ENCODE peak calls at places on chromosomes 12 and 14, in six cellular contexts. V, F, X, K, O and Y are unnamed samples.

GRCh38 chr12:65656904-65657351 is 167.4 kb upstream of the HMGA2 start:
- DNase-seq in V (no peak), F (no peak), X (no peak), K (no peak), O (peak), Y (no peak)

GRCh38 chr12:100229876-100230275 is 29.3 kb downstream of the ACTR6 start:
- DNase-seq in V (no peak), F (no peak), X (no peak), K (no peak), O (no peak), Y (no peak)

GRCh38 chr14:100037351-100037750 is 27.9 kb upstream of the EVL start:
- DNase-seq in V (no peak), F (no peak), X (peak), K (no peak), O (peak), Y (no peak)

GRCh38 chr12:82461851-82462250 is 103.5 kb downstream of the METTL25 start:
- DNase-seq in V (no peak), F (no peak), X (no peak), K (no peak), O (peak), Y (no peak)

GRCh38 chr12:76420221-76420620 is 72.0 kb upstream of the BBS10 start:
- DNase-seq in V (no peak), F (no peak), X (no peak), K (no peak), O (no peak), Y (no peak)

GRCh38 chr14:99579903-99580570 is 24.0 kb downstream of the CCDC85C start:
- DNase-seq in V (no peak), F (no peak), X (no peak), K (peak), O (no peak), Y (peak)

GRCh38 chr12:73952304-73952703 is 585.3 kb upstream of the ATXN7L3B start:
- DNase-seq in V (no peak), F (no peak), X (no peak), K (no peak), O (no peak), Y (no peak)

GRCh38 chr12:70722584-70723343 is 85.5 kb upstream of the PTPRB start:
- DNase-seq in V (no peak), F (no peak), X (peak), K (no peak), O (peak), Y (no peak)

GRCh38 chr14:62980693-62981092 is 64.6 kb downstream of the KCNH5 start:
- DNase-seq in V (no peak), F (no peak), X (no peak), K (no peak), O (no peak), Y (no peak)

GRCh38 chr14:80987235-80988032 is 32.0 kb downstream of the TSHR start:
- DNase-seq in V (peak), F (peak), X (peak), K (peak), O (peak), Y (peak)

GRCh38 chr12:122836027-122836921 is 1.0 kb downstream of the HIP1R start:
- DNase-seq in V (no peak), F (peak), X (no peak), K (peak), O (peak), Y (no peak)

GRCh38 chr12:67048371-67048770 is 220.8 kb upstream of the CAND1 start:
- DNase-seq in V (no peak), F (no peak), X (no peak), K (no peak), O (no peak), Y (no peak)

GRCh38 chr14:57182760-57183503 is 85.8 kb downstream of the EXOC5 start:
- DNase-seq in V (no peak), F (peak), X (no peak), K (peak), O (peak), Y (peak)

GRCh38 chr12:107759410-107759809 is 1.5 kb downstream of the PRDM4 start:
- DNase-seq in V (no peak), F (peak), X (peak), K (no peak), O (peak), Y (no peak)

GRCh38 chr12:76041406-76041805 is 9.8 kb upstream of the PHLDA1 start:
- DNase-seq in V (no peak), F (no peak), X (no peak), K (no peak), O (no peak), Y (no peak)

GRCh38 chr12:9064815-9065606 is 50.7 kb downstream of the A2M start:
- DNase-seq in V (peak), F (peak), X (peak), K (peak), O (no peak), Y (no peak)

GRCh38 chr12:57996520-57996919 is 55.2 kb downstream of the ATP23 start:
- DNase-seq in V (no peak), F (no peak), X (no peak), K (no peak), O (no peak), Y (no peak)

GRCh38 chr12:89470741-89471504 is 53.7 kb downstream of the GALNT4 start:
- DNase-seq in V (no peak), F (peak), X (no peak), K (peak), O (peak), Y (no peak)

GRCh38 chr14:94079891-94080605 is 954 bp downstream of the DDX24 start:
- DNase-seq in V (peak), F (peak), X (no peak), K (no peak), O (no peak), Y (peak)

GRCh38 chr12:113853491-113853890 is 112.6 kb downstream of the RBM19 start:
- DNase-seq in V (no peak), F (no peak), X (no peak), K (no peak), O (no peak), Y (no peak)

GRCh38 chr14:30015471-30015870 is 87.8 kb upstream of the PRKD1 start:
- DNase-seq in V (no peak), F (no peak), X (no peak), K (no peak), O (no peak), Y (no peak)

GRCh38 chr12:6696690-6697583 is 3.7 kb downstream of the PIANP start:
- DNase-seq in V (no peak), F (no peak), X (no peak), K (no peak), O (no peak), Y (no peak)

GRCh38 chr12:129964826-129965457 is 61.1 kb upstream of the TMEM132D start:
- DNase-seq in V (no peak), F (no peak), X (no peak), K (no peak), O (no peak), Y (no peak)

GRCh38 chr12:117098071-117098360 is 1.2 kb downstream of the TESC start:
- DNase-seq in V (no peak), F (no peak), X (no peak), K (no peak), O (no peak), Y (no peak)

GRCh38 chr14:22791302-22791701 is 23.9 kb downstream of the SLC7A7 start:
- DNase-seq in V (no peak), F (no peak), X (no peak), K (no peak), O (no peak), Y (no peak)

GRCh38 chr12:21637985-21638891 is 19.4 kb downstream of the LDHB start:
- DNase-seq in V (no peak), F (no peak), X (no peak), K (no peak), O (no peak), Y (no peak)

GRCh38 chr12:12810507-12811143 is 2.5 kb upstream of the DDX47 start:
- DNase-seq in V (no peak), F (no peak), X (no peak), K (no peak), O (no peak), Y (peak)

GRCh38 chr14:74459289-74459946 is 33.4 kb upstream of the SYNDIG1L start:
- DNase-seq in V (no peak), F (peak), X (no peak), K (peak), O (peak), Y (peak)

GRCh38 chr12:85920324-85920947 is 46.3 kb downstream of the NTS start:
- DNase-seq in V (no peak), F (peak), X (no peak), K (peak), O (peak), Y (no peak)

GRCh38 chr12:110108309-110109036 is 15.7 kb upstream of the IFT81 start:
- DNase-seq in V (no peak), F (no peak), X (no peak), K (no peak), O (no peak), Y (no peak)

GRCh38 chr12:49624919-49625577 is 1.7 kb downstream of the PRPF40B start:
- DNase-seq in V (no peak), F (no peak), X (no peak), K (no peak), O (no peak), Y (no peak)

GRCh38 chr14:52332269-52332668 is 18.2 kb downstream of the PTGER2 start:
- DNase-seq in V (no peak), F (no peak), X (no peak), K (no peak), O (no peak), Y (no peak)

GRCh38 chr12:123528858-123529257 is 4.7 kb downstream of the RILPL1 start:
- DNase-seq in V (no peak), F (no peak), X (no peak), K (no peak), O (no peak), Y (no peak)

GRCh38 chr14:31025335-31026075 is at the start of gene AP4S1:
- DNase-seq in V (peak), F (peak), X (peak), K (peak), O (peak), Y (peak)

GRCh38 chr12:115199831-115200230 is 515.9 kb upstream of the TBX3 start:
- DNase-seq in V (no peak), F (no peak), X (no peak), K (no peak), O (no peak), Y (no peak)

GRCh38 chr12:94649349-94650142 is 811 bp downstream of the TMCC3 start:
- DNase-seq in V (peak), F (no peak), X (peak), K (peak), O (no peak), Y (peak)
- TF ChIP-seq CTCF in V (peak), F (peak), X (no peak), K (peak), O (peak), Y (peak)

GRCh38 chr14:102654298-102654697 is 61.8 kb downstream of the RCOR1 start:
- DNase-seq in V (no peak), F (no peak), X (no peak), K (no peak), O (no peak), Y (no peak)
- H3K27ac ChIP-seq in V (no peak), F (no peak), X (no peak), K (no peak), O (no peak), Y (no peak)

GRCh38 chr12:125184213-125184952 is 119.1 kb downstream of the AACS start:
- DNase-seq in V (no peak), F (no peak), X (no peak), K (no peak), O (no peak), Y (peak)

GRCh38 chr12:125185740-125186470 is 120.7 kb downstream of the AACS start:
- DNase-seq in V (peak), F (peak), X (no peak), K (peak), O (peak), Y (peak)

GRCh38 chr12:125185311-125185739 is 120.1 kb downstream of the AACS start:
- DNase-seq in V (no peak), F (no peak), X (no peak), K (peak), O (peak), Y (peak)

GRCh38 chr12:125181107-125181506 is 115.9 kb downstream of the AACS start:
- DNase-seq in V (no peak), F (no peak), X (no peak), K (no peak), O (no peak), Y (no peak)

GRCh38 chr12:125183187-125184067 is 118.2 kb downstream of the AACS start:
- DNase-seq in V (peak), F (peak), X (peak), K (peak), O (peak), Y (peak)
- H3K4me3 ChIP-seq in V (no peak), F (no peak), X (no peak), K (no peak), O (no peak), Y (peak)

GRCh38 chr14:102317564-102318248 is 1.8 kb upstream of the ZNF839 start:
- DNase-seq in V (peak), F (peak), X (no peak), K (peak), O (peak), Y (peak)
- TF ChIP-seq CTCF in V (no peak), F (peak), X (no peak), K (no peak), O (peak), Y (peak)

GRCh38 chr12:93140801-93141200 is 211.7 kb upstream of the EEA1 start:
- DNase-seq in V (no peak), F (no peak), X (no peak), K (no peak), O (no peak), Y (no peak)

GRCh38 chr12:93145086-93145485 is 216.0 kb upstream of the EEA1 start:
- DNase-seq in V (no peak), F (no peak), X (no peak), K (no peak), O (no peak), Y (no peak)

GRCh38 chr12:93144109-93144508 is 215.0 kb upstream of the EEA1 start:
- DNase-seq in V (no peak), F (no peak), X (no peak), K (no peak), O (peak), Y (no peak)

GRCh38 chr12:93140309-93140708 is 211.2 kb upstream of the EEA1 start:
- DNase-seq in V (no peak), F (no peak), X (no peak), K (no peak), O (no peak), Y (no peak)

DNA sequence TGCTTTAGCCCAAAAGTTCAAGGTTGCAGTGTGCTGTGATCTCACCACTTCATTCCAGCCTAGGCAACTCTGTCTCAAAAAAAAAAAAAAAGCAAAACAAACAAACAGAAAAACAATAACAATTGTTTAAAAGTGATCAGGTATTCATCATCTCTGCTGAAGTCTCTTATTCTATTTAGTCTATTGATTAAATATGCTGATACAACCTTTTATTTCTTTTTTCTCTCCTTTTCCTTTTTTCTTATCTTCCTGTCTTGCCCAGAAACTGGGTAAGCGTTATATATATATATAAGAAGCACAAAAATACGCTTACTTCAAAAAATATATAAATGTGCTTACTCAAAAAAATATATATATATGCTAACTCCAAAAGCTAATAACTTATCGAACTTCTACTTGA is 213.8 kb upstream of the EEA1 start:
- DNase-seq in V (no peak), F (no peak), X (no peak), K (no peak), O (no peak), Y (no peak)
- H3K27ac ChIP-seq in V (no peak), F (no peak), X (no peak), K (no peak), O (no peak), Y (no peak)

GRCh38 chr14:103872492-103873113 is 25.2 kb upstream of the PPP1R13B start:
- DNase-seq in V (no peak), F (no peak), X (no peak), K (no peak), O (no peak), Y (no peak)
- H3K4me3 ChIP-seq in V (no peak), F (no peak), X (no peak), K (no peak), O (no peak), Y (no peak)

GRCh38 chr12:647039-647712 is 16.1 kb downstream of the NINJ2 start:
- DNase-seq in V (no peak), F (no peak), X (no peak), K (no peak), O (no peak), Y (no peak)

GRCh38 chr12:647713-648085 is 15.5 kb downstream of the NINJ2 start:
- DNase-seq in V (no peak), F (no peak), X (no peak), K (no peak), O (no peak), Y (no peak)

GRCh38 chr12:646303-647038 is 16.8 kb downstream of the NINJ2 start:
- DNase-seq in V (peak), F (peak), X (peak), K (no peak), O (no peak), Y (no peak)

GRCh38 chr12:645563-646071 is 17.6 kb downstream of the NINJ2 start:
- DNase-seq in V (no peak), F (peak), X (peak), K (peak), O (no peak), Y (no peak)

DNA sequence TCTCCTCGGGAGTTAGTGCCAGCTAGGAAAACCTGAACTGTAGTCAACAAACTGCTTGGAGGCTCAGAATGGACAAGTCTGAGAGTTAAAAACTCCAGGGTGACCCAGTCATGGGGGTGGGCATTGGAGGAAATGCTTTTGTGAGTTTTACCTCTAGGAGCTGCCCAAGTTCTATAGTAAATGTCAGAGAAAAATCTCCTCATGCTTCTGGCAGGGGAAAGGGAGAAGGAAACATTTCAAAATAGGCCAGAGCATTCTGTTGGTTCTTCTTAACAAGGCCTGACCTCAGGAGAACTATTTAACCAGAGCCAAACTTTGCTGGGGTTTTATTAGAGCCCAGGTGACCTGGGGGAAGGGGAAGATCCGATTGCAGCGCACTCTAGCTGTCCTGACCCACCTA is 12.3 kb downstream of the NINJ2 start:
- DNase-seq in V (no peak), F (no peak), X (no peak), K (no peak), O (no peak), Y (no peak)
- TF ChIP-seq CTCF in V (no peak), F (peak), X (no peak), K (peak), O (peak), Y (no peak)

GRCh38 chr12:56326533-56326932 is 7.3 kb downstream of the PAN2 start:
- DNase-seq in V (no peak), F (no peak), X (no peak), K (no peak), O (no peak), Y (no peak)

GRCh38 chr12:56321027-56321426 is 5.2 kb upstream of the CNPY2 start:
- DNase-seq in V (no peak), F (no peak), X (no peak), K (no peak), O (no peak), Y (no peak)

GRCh38 chr12:56324196-56324595 is 8.4 kb upstream of the CNPY2 start:
- DNase-seq in V (no peak), F (no peak), X (no peak), K (no peak), O (no peak), Y (no peak)

DNA sequence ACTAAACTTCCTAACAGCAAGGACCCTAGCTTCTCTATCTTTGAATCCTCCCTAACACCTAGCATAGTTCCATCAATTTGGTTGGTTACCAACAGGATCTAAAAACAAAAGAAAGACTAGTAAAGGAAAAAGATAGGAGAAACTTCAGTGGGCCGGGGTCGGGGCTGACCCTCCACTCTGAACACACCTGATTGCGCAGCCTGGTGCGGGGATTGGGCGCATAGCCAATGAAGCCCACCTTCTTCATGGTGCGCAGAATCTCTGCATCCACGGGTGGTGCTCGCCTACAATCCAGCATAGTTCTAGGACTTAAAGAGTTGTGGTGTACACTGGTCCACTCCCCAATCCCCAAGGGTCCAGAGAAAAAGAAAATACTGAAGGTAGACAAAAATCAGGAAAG is 7.7 kb downstream of the PAN2 start:
- DNase-seq in V (no peak), F (no peak), X (no peak), K (no peak), O (no peak), Y (no peak)
- H3K27ac ChIP-seq in V (no peak), F (no peak), X (no peak), K (no peak), O (no peak), Y (no peak)

GRCh38 chr12:31525496-31526157 is 65.3 kb downstream of the DENND5B start:
- DNase-seq in V (no peak), F (no peak), X (no peak), K (no peak), O (no peak), Y (no peak)

GRCh38 chr12:31523306-31523705 is 67.6 kb downstream of the DENND5B start:
- DNase-seq in V (no peak), F (no peak), X (no peak), K (no peak), O (no peak), Y (no peak)

GRCh38 chr12:31524791-31525495 is 66.0 kb downstream of the DENND5B start:
- DNase-seq in V (no peak), F (no peak), X (no peak), K (no peak), O (no peak), Y (no peak)

GRCh38 chr12:31522607-31523006 is 68.3 kb downstream of the DENND5B start:
- DNase-seq in V (no peak), F (no peak), X (no peak), K (no peak), O (no peak), Y (no peak)

DNA sequence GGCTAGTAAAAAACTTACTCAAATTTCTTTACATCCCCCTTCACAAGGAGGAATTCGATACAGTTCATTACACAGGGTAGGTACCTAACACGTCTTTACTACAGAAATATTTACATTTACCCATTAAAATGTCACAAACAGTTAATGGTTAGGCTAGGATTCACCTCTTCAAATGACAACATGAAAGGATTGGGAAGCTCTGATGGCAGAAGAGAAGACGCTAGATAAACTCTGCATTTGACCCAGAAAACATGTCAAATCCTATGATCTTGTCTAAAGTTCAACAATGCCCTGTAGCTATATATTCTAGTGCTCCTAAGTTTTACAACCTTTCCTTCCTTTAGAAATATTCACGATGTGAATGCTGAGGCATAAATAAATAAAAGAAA is 64.8 kb downstream of the DENND5B start:
- DNase-seq in V (no peak), F (peak), X (no peak), K (no peak), O (no peak), Y (no peak)
- H3K4me3 ChIP-seq in V (no peak), F (no peak), X (no peak), K (no peak), O (no peak), Y (no peak)